ENCODE peak calls at places on chromosome 5, in five cellular contexts. O is IMR-90, L is astrocyte of the cerebellum, J is A549, C is lower lobe of right lung. Y is an unnamed sample.

GRCh38 chr5:135213466-135214239 is 179.6 kb upstream of the PITX1 start:
- DNase-seq in O (no peak), L (no peak), J (no peak), C (no peak), Y (no peak)

GRCh38 chr5:1492757-1493156 is 31.0 kb downstream of the LPCAT1 start:
- DNase-seq in O (no peak), L (no peak), J (no peak), C (no peak), Y (no peak)

GRCh38 chr5:72465601-72466563 is 41.3 kb downstream of the ZNF366 start:
- DNase-seq in O (peak), L (no peak), J (no peak), C (no peak), Y (no peak)

GRCh38 chr5:159310492-159310891 is 19.8 kb downstream of the IL12B start:
- DNase-seq in O (no peak), L (peak), J (no peak), C (peak), Y (no peak)

GRCh38 chr5:148336704-148337435 is 1.5 kb downstream of the SPINK9 start:
- DNase-seq in O (no peak), L (no peak), J (no peak), C (no peak), Y (no peak)

GRCh38 chr5:77846422-77847128 is 70.4 kb upstream of the TBCA start:
- DNase-seq in O (no peak), L (no peak), J (no peak), C (no peak), Y (no peak)

GRCh38 chr5:36494756-36495637 is 111.4 kb upstream of the SLC1A3 start:
- DNase-seq in O (peak), L (peak), J (no peak), C (no peak), Y (peak)

GRCh38 chr5:6251579-6252102 is 126.7 kb downstream of the MED10 start:
- DNase-seq in O (no peak), L (no peak), J (no peak), C (no peak), Y (no peak)

GRCh38 chr5:112186401-112186990 is 232.6 kb downstream of the EPB41L4A start:
- DNase-seq in O (peak), L (peak), J (peak), C (no peak), Y (no peak)

GRCh38 chr5:95715799-95716461 is 15.2 kb upstream of the RHOBTB3 start:
- DNase-seq in O (peak), L (peak), J (peak), C (no peak), Y (peak)

GRCh38 chr5:50745221-50745620 is 78.8 kb downstream of the PARP8 start:
- DNase-seq in O (no peak), L (no peak), J (no peak), C (no peak), Y (no peak)

GRCh38 chr5:50740832-50741231 is 74.4 kb downstream of the PARP8 start:
- DNase-seq in O (no peak), L (no peak), J (no peak), C (no peak), Y (no peak)

GRCh38 chr5:50749181-50749580 is 82.7 kb downstream of the PARP8 start:
- DNase-seq in O (no peak), L (no peak), J (no peak), C (no peak), Y (no peak)

GRCh38 chr5:50749873-50750272 is 83.4 kb downstream of the PARP8 start:
- DNase-seq in O (no peak), L (no peak), J (no peak), C (no peak), Y (no peak)

DNA sequence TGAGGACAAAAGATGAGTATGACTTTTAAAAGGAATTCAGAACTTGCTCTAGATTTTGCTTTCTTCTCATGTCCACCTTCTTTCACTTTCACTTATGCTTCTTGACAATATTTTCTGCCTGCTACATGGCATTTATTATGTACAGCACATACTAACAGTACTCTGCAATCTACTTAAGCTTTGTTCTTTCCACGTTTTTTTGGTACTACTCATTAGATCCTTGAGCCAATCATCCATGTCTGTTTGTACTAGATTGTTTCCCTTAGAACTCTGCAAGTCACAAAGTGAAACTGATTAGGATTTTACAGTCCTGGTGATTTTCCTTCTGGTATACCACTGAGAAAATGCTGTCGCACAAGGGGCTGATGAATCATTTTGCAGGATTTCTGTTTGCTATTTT is 78.3 kb downstream of the PARP8 start:
- DNase-seq in O (peak), L (peak), J (no peak), C (no peak), Y (peak)
- H3K4me3 ChIP-seq in O (peak), L (no peak), J (no peak), C (peak), Y (peak)

GRCh38 chr5:31833005-31833404 is 194.1 kb downstream of the PDZD2 start:
- DNase-seq in O (no peak), L (no peak), J (no peak), C (no peak), Y (no peak)
- TF ChIP-seq CTCF in O (no peak), L (no peak), J (no peak), C (no peak), Y (no peak)

DNA sequence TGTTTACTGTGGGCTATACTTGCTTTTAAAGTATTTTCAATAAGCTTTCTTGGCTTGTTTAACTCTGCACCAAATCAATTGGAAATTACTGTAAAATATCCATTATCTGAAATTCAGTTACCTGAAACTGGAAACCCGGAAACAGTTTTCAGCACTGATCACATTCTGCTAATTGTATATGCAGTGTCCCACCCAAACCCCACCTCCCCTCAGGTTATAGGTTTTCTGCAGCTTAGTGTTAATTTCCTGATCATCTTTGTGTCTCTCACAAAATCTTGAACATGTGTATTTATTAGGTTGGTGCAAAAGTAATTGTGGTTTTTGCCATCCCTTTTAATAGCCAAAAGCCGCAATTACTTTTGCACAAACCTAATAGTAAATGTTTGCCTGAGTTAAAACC is 1.3 kb downstream of the SNX2 start:
- DNase-seq in O (no peak), L (no peak), J (no peak), C (no peak), Y (no peak)
- H3K4me3 ChIP-seq in O (peak), L (peak), J (peak), C (peak), Y (peak)

DNA sequence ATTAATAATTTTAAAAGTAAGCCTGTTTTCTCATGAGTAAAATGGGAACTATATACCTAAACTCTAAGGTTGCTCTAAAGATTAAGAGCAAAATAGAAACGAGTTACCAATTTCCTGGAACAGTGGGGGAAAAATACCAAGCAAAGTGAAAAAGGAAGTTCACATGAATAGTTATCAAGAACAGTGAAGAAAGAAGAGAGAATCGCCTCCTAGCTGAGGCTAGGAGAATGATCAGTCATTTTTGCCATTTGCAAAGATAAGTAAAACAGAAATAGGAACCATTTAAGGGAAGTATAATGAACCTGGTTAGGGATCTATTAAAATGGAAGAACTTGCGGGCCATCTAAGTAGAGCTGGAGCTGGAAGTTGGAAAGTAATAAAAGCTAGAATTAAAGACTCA is 50.7 kb downstream of the P4HA2 start:
- DNase-seq in O (peak), L (no peak), J (no peak), C (no peak), Y (no peak)
- TF ChIP-seq CTCF in O (peak), L (peak), J (peak), C (no peak), Y (peak)

GRCh38 chr5:180832638-180833068 is 28.4 kb downstream of the ZFP62 start:
- DNase-seq in O (no peak), L (no peak), J (no peak), C (no peak), Y (no peak)

GRCh38 chr5:180830253-180831138 is 27.9 kb upstream of the MGAT1 start:
- DNase-seq in O (peak), L (no peak), J (peak), C (peak), Y (no peak)

GRCh38 chr5:180825768-180826525 is 23.3 kb upstream of the MGAT1 start:
- DNase-seq in O (peak), L (no peak), J (no peak), C (no peak), Y (peak)

GRCh38 chr5:180831139-180832080 is 28.8 kb upstream of the MGAT1 start:
- DNase-seq in O (peak), L (no peak), J (peak), C (peak), Y (no peak)

GRCh38 chr5:180829711-180830110 is 27.1 kb upstream of the MGAT1 start:
- DNase-seq in O (no peak), L (no peak), J (no peak), C (no peak), Y (no peak)
- H3K4me3 ChIP-seq in O (no peak), L (no peak), J (peak), C (peak), Y (no peak)

DNA sequence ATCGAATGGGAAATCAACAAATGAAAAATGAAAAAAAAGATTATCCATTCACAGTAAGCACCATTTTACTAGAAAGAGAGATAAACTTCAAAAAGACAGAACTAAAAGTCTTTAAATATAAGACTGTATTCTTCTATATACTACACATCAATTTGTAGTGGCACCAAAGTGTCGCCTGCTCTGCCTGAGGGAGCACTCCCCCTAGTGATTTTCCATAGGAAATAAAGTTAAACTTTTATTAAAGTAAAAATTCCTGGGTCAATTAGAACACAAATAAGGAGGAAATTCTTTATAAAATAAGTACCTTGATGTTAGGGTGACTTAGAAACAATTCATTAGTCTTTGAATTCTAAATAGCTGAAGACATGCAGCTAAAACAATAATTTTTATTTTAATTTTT is 9.7 kb downstream of the RAD1 start:
- DNase-seq in O (no peak), L (no peak), J (no peak), C (no peak), Y (no peak)
- TF ChIP-seq CTCF in O (peak), L (peak), J (peak), C (peak), Y (peak)

GRCh38 chr5:150211156-150212030 is 21.5 kb downstream of the SLC6A7 start:
- DNase-seq in O (no peak), L (no peak), J (no peak), C (no peak), Y (no peak)
- H3K4me3 ChIP-seq in O (no peak), L (no peak), J (no peak), C (no peak), Y (no peak)

DNA sequence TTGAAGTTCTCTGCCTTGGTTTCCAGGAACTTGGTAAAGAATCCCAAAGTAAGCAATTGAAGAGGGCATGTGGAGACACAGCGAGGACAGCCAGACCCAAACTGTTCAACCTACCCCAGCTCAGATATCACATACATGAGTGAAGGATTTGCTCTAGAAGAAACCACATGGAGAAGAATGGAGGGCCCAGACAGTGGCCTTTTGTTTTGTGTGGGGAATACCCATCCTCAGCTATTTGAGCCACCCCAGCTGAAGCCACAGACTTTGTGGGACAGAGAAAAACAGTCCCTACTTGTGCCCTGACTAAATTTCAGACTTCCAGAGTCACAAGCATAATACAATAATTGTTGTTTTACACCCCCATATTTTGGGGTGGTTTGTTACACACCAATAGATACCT is 387.1 kb downstream of the ZSWIM6 start:
- DNase-seq in O (no peak), L (no peak), J (no peak), C (no peak), Y (no peak)
- TF ChIP-seq CTCF in O (no peak), L (no peak), J (no peak), C (no peak), Y (no peak)

Y was measured in epithelial cell of proximal tubule.